ENCODE peak calls at places on chromosomes 7 and 10, in six cellular contexts. One of them, this sample, is unnamed.

GRCh38 chr7:129779602-129780256 is 168.2 kb downstream of the NRF1 start:
- DNase-seq in RCC 7860: peak; percentile 23
- DNase-seq in left lung: no peak
- DNase-seq in activated naive CD4-positive, alpha-beta T cell treated with anti-CD3 and anti-CD28 coated beads, Interleukin-2, amount 10 ng/mL, durations not matched to agents 7 days and 5 days: no peak
- DNase-seq in breast epithelium: peak; percentile 63
- DNase-seq in activated naive CD8-positive, alpha-beta T cell treated with anti-CD3 and anti-CD28 coated beads, Interleukin-2, amount 50 U/mL, for 16 hours: no peak
- DNase-seq in this sample: peak; percentile 27

GRCh38 chr10:11318812-11319598 is 292.4 kb downstream of the USP6NL start:
- DNase-seq in RCC 7860: no peak
- DNase-seq in left lung: no peak
- DNase-seq in activated naive CD4-positive, alpha-beta T cell treated with anti-CD3 and anti-CD28 coated beads, Interleukin-2, amount 10 ng/mL, durations not matched to agents 7 days and 5 days: no peak
- DNase-seq in breast epithelium: no peak
- DNase-seq in activated naive CD8-positive, alpha-beta T cell treated with anti-CD3 and anti-CD28 coated beads, Interleukin-2, amount 50 U/mL, for 16 hours: no peak
- DNase-seq in this sample: no peak

GRCh38 chr7:143979359-143979758 is 20.8 kb upstream of the OR6B1 start:
- DNase-seq in RCC 7860: peak; percentile 87
- DNase-seq in left lung: no peak
- DNase-seq in activated naive CD4-positive, alpha-beta T cell treated with anti-CD3 and anti-CD28 coated beads, Interleukin-2, amount 10 ng/mL, durations not matched to agents 7 days and 5 days: no peak
- DNase-seq in breast epithelium: no peak
- DNase-seq in activated naive CD8-positive, alpha-beta T cell treated with anti-CD3 and anti-CD28 coated beads, Interleukin-2, amount 50 U/mL, for 16 hours: no peak
- DNase-seq in this sample: no peak

GRCh38 chr10:6399241-6399701 is 180.8 kb downstream of the PRKCQ start:
- DNase-seq in RCC 7860: peak; percentile 18
- DNase-seq in left lung: peak; percentile 73
- DNase-seq in activated naive CD4-positive, alpha-beta T cell treated with anti-CD3 and anti-CD28 coated beads, Interleukin-2, amount 10 ng/mL, durations not matched to agents 7 days and 5 days: no peak
- DNase-seq in breast epithelium: no peak
- DNase-seq in activated naive CD8-positive, alpha-beta T cell treated with anti-CD3 and anti-CD28 coated beads, Interleukin-2, amount 50 U/mL, for 16 hours: no peak
- DNase-seq in this sample: no peak

GRCh38 chr7:158943234-158943633 is 86.9 kb downstream of the DYNC2I1 start:
- DNase-seq in RCC 7860: no peak
- DNase-seq in left lung: no peak
- DNase-seq in activated naive CD4-positive, alpha-beta T cell treated with anti-CD3 and anti-CD28 coated beads, Interleukin-2, amount 10 ng/mL, durations not matched to agents 7 days and 5 days: no peak
- DNase-seq in breast epithelium: no peak
- DNase-seq in activated naive CD8-positive, alpha-beta T cell treated with anti-CD3 and anti-CD28 coated beads, Interleukin-2, amount 50 U/mL, for 16 hours: no peak
- DNase-seq in this sample: no peak

GRCh38 chr10:69684020-69684980 is 54.3 kb downstream of the FAM241B start:
- DNase-seq in RCC 7860: no peak
- DNase-seq in left lung: peak; percentile 66
- DNase-seq in activated naive CD4-positive, alpha-beta T cell treated with anti-CD3 and anti-CD28 coated beads, Interleukin-2, amount 10 ng/mL, durations not matched to agents 7 days and 5 days: no peak
- DNase-seq in breast epithelium: no peak
- DNase-seq in activated naive CD8-positive, alpha-beta T cell treated with anti-CD3 and anti-CD28 coated beads, Interleukin-2, amount 50 U/mL, for 16 hours: no peak
- DNase-seq in this sample: no peak

GRCh38 chr10:72375173-72375572 is 20.5 kb upstream of the DNAJB12 start:
- DNase-seq in RCC 7860: no peak
- DNase-seq in left lung: no peak
- DNase-seq in activated naive CD4-positive, alpha-beta T cell treated with anti-CD3 and anti-CD28 coated beads, Interleukin-2, amount 10 ng/mL, durations not matched to agents 7 days and 5 days: no peak
- DNase-seq in breast epithelium: no peak
- DNase-seq in activated naive CD8-positive, alpha-beta T cell treated with anti-CD3 and anti-CD28 coated beads, Interleukin-2, amount 50 U/mL, for 16 hours: no peak
- DNase-seq in this sample: no peak

GRCh38 chr7:2048531-2048930 is 184.2 kb downstream of the MAD1L1 start:
- DNase-seq in RCC 7860: no peak
- DNase-seq in left lung: no peak
- DNase-seq in activated naive CD4-positive, alpha-beta T cell treated with anti-CD3 and anti-CD28 coated beads, Interleukin-2, amount 10 ng/mL, durations not matched to agents 7 days and 5 days: no peak
- DNase-seq in breast epithelium: no peak
- DNase-seq in activated naive CD8-positive, alpha-beta T cell treated with anti-CD3 and anti-CD28 coated beads, Interleukin-2, amount 50 U/mL, for 16 hours: no peak
- DNase-seq in this sample: no peak

GRCh38 chr10:58514102-58514472 is 1.4 kb downstream of the BICC1 start:
- DNase-seq in RCC 7860: no peak
- DNase-seq in left lung: no peak
- DNase-seq in activated naive CD4-positive, alpha-beta T cell treated with anti-CD3 and anti-CD28 coated beads, Interleukin-2, amount 10 ng/mL, durations not matched to agents 7 days and 5 days: no peak
- DNase-seq in breast epithelium: no peak
- DNase-seq in activated naive CD8-positive, alpha-beta T cell treated with anti-CD3 and anti-CD28 coated beads, Interleukin-2, amount 50 U/mL, for 16 hours: no peak
- DNase-seq in this sample: no peak

GRCh38 chr10:78458983-78459638 is 425.4 kb downstream of the RPS24 start:
- DNase-seq in RCC 7860: peak; percentile 85
- DNase-seq in left lung: no peak
- DNase-seq in activated naive CD4-positive, alpha-beta T cell treated with anti-CD3 and anti-CD28 coated beads, Interleukin-2, amount 10 ng/mL, durations not matched to agents 7 days and 5 days: no peak
- DNase-seq in breast epithelium: no peak
- DNase-seq in activated naive CD8-positive, alpha-beta T cell treated with anti-CD3 and anti-CD28 coated beads, Interleukin-2, amount 50 U/mL, for 16 hours: no peak
- DNase-seq in this sample: peak; percentile 83

GRCh38 chr7:19095461-19095860 is 22.0 kb downstream of the TWIST1 start:
- DNase-seq in RCC 7860: no peak
- DNase-seq in left lung: no peak
- DNase-seq in activated naive CD4-positive, alpha-beta T cell treated with anti-CD3 and anti-CD28 coated beads, Interleukin-2, amount 10 ng/mL, durations not matched to agents 7 days and 5 days: no peak
- DNase-seq in breast epithelium: no peak
- DNase-seq in activated naive CD8-positive, alpha-beta T cell treated with anti-CD3 and anti-CD28 coated beads, Interleukin-2, amount 50 U/mL, for 16 hours: no peak
- DNase-seq in this sample: no peak

GRCh38 chr7:46291064-46291463 is 370.0 kb upstream of the IGFBP3 start:
- DNase-seq in RCC 7860: peak; percentile 83
- DNase-seq in left lung: no peak
- DNase-seq in activated naive CD4-positive, alpha-beta T cell treated with anti-CD3 and anti-CD28 coated beads, Interleukin-2, amount 10 ng/mL, durations not matched to agents 7 days and 5 days: no peak
- DNase-seq in breast epithelium: no peak
- DNase-seq in activated naive CD8-positive, alpha-beta T cell treated with anti-CD3 and anti-CD28 coated beads, Interleukin-2, amount 50 U/mL, for 16 hours: no peak
- DNase-seq in this sample: no peak

GRCh38 chr10:26879744-26880143 is 19.0 kb upstream of the ABI1 start:
- DNase-seq in RCC 7860: no peak
- DNase-seq in left lung: peak; percentile 88
- DNase-seq in activated naive CD4-positive, alpha-beta T cell treated with anti-CD3 and anti-CD28 coated beads, Interleukin-2, amount 10 ng/mL, durations not matched to agents 7 days and 5 days: no peak
- DNase-seq in breast epithelium: peak; percentile 60
- DNase-seq in activated naive CD8-positive, alpha-beta T cell treated with anti-CD3 and anti-CD28 coated beads, Interleukin-2, amount 50 U/mL, for 16 hours: no peak
- DNase-seq in this sample: peak; percentile 54

GRCh38 chr10:62188021-62188616 is 80.5 kb downstream of the RTKN2 start:
- DNase-seq in RCC 7860: no peak
- DNase-seq in left lung: no peak
- DNase-seq in activated naive CD4-positive, alpha-beta T cell treated with anti-CD3 and anti-CD28 coated beads, Interleukin-2, amount 10 ng/mL, durations not matched to agents 7 days and 5 days: no peak
- DNase-seq in breast epithelium: no peak
- DNase-seq in activated naive CD8-positive, alpha-beta T cell treated with anti-CD3 and anti-CD28 coated beads, Interleukin-2, amount 50 U/mL, for 16 hours: no peak
- DNase-seq in this sample: no peak

GRCh38 chr7:141550694-141551079 is 523 bp upstream of the AGK start:
- DNase-seq in RCC 7860: no peak
- DNase-seq in left lung: no peak
- DNase-seq in activated naive CD4-positive, alpha-beta T cell treated with anti-CD3 and anti-CD28 coated beads, Interleukin-2, amount 10 ng/mL, durations not matched to agents 7 days and 5 days: no peak
- DNase-seq in breast epithelium: no peak
- DNase-seq in activated naive CD8-positive, alpha-beta T cell treated with anti-CD3 and anti-CD28 coated beads, Interleukin-2, amount 50 U/mL, for 16 hours: no peak
- DNase-seq in this sample: no peak

GRCh38 chr10:77943086-77943901 is 16.7 kb upstream of the DLG5 start:
- DNase-seq in RCC 7860: peak; percentile 71
- DNase-seq in left lung: no peak
- DNase-seq in activated naive CD4-positive, alpha-beta T cell treated with anti-CD3 and anti-CD28 coated beads, Interleukin-2, amount 10 ng/mL, durations not matched to agents 7 days and 5 days: no peak
- DNase-seq in breast epithelium: no peak
- DNase-seq in activated naive CD8-positive, alpha-beta T cell treated with anti-CD3 and anti-CD28 coated beads, Interleukin-2, amount 50 U/mL, for 16 hours: no peak
- DNase-seq in this sample: no peak

GRCh38 chr10:26172126-26172525 is 44.4 kb upstream of the GAD2 start:
- DNase-seq in RCC 7860: no peak
- DNase-seq in left lung: no peak
- DNase-seq in activated naive CD4-positive, alpha-beta T cell treated with anti-CD3 and anti-CD28 coated beads, Interleukin-2, amount 10 ng/mL, durations not matched to agents 7 days and 5 days: no peak
- DNase-seq in breast epithelium: no peak
- DNase-seq in activated naive CD8-positive, alpha-beta T cell treated with anti-CD3 and anti-CD28 coated beads, Interleukin-2, amount 50 U/mL, for 16 hours: no peak
- DNase-seq in this sample: no peak

GRCh38 chr10:77305650-77306632 is 331.7 kb downstream of the KCNMA1 start:
- DNase-seq in RCC 7860: no peak
- DNase-seq in left lung: no peak
- DNase-seq in activated naive CD4-positive, alpha-beta T cell treated with anti-CD3 and anti-CD28 coated beads, Interleukin-2, amount 10 ng/mL, durations not matched to agents 7 days and 5 days: no peak
- DNase-seq in breast epithelium: no peak
- DNase-seq in activated naive CD8-positive, alpha-beta T cell treated with anti-CD3 and anti-CD28 coated beads, Interleukin-2, amount 50 U/mL, for 16 hours: no peak
- DNase-seq in this sample: peak; percentile 96

GRCh38 chr10:63388421-63389031 is 77.3 kb downstream of the JMJD1C start:
- DNase-seq in RCC 7860: peak; percentile 23
- DNase-seq in left lung: no peak
- DNase-seq in activated naive CD4-positive, alpha-beta T cell treated with anti-CD3 and anti-CD28 coated beads, Interleukin-2, amount 10 ng/mL, durations not matched to agents 7 days and 5 days: no peak
- DNase-seq in breast epithelium: no peak
- DNase-seq in activated naive CD8-positive, alpha-beta T cell treated with anti-CD3 and anti-CD28 coated beads, Interleukin-2, amount 50 U/mL, for 16 hours: no peak
- DNase-seq in this sample: no peak

GRCh38 chr10:71221586-71222202 is 9.3 kb downstream of the UNC5B start:
- DNase-seq in RCC 7860: no peak
- DNase-seq in left lung: no peak
- DNase-seq in activated naive CD4-positive, alpha-beta T cell treated with anti-CD3 and anti-CD28 coated beads, Interleukin-2, amount 10 ng/mL, durations not matched to agents 7 days and 5 days: no peak
- DNase-seq in breast epithelium: no peak
- DNase-seq in activated naive CD8-positive, alpha-beta T cell treated with anti-CD3 and anti-CD28 coated beads, Interleukin-2, amount 50 U/mL, for 16 hours: no peak
- DNase-seq in this sample: no peak

GRCh38 chr10:55058800-55059199 is 257.8 kb upstream of the PCDH15 start:
- DNase-seq in RCC 7860: no peak
- DNase-seq in left lung: no peak
- DNase-seq in activated naive CD4-positive, alpha-beta T cell treated with anti-CD3 and anti-CD28 coated beads, Interleukin-2, amount 10 ng/mL, durations not matched to agents 7 days and 5 days: no peak
- DNase-seq in breast epithelium: no peak
- DNase-seq in activated naive CD8-positive, alpha-beta T cell treated with anti-CD3 and anti-CD28 coated beads, Interleukin-2, amount 50 U/mL, for 16 hours: no peak
- DNase-seq in this sample: no peak

GRCh38 chr10:3147117-3147820 is 25.3 kb downstream of the PITRM1 start:
- DNase-seq in RCC 7860: no peak
- DNase-seq in left lung: no peak
- DNase-seq in activated naive CD4-positive, alpha-beta T cell treated with anti-CD3 and anti-CD28 coated beads, Interleukin-2, amount 10 ng/mL, durations not matched to agents 7 days and 5 days: no peak
- DNase-seq in breast epithelium: no peak
- DNase-seq in activated naive CD8-positive, alpha-beta T cell treated with anti-CD3 and anti-CD28 coated beads, Interleukin-2, amount 50 U/mL, for 16 hours: no peak
- DNase-seq in this sample: no peak

GRCh38 chr7:95545007-95545615 is 51.2 kb downstream of the PDK4 start:
- DNase-seq in RCC 7860: peak; percentile 51
- DNase-seq in left lung: peak; percentile 33
- DNase-seq in activated naive CD4-positive, alpha-beta T cell treated with anti-CD3 and anti-CD28 coated beads, Interleukin-2, amount 10 ng/mL, durations not matched to agents 7 days and 5 days: no peak
- DNase-seq in breast epithelium: no peak
- DNase-seq in activated naive CD8-positive, alpha-beta T cell treated with anti-CD3 and anti-CD28 coated beads, Interleukin-2, amount 50 U/mL, for 16 hours: no peak
- DNase-seq in this sample: peak; percentile 83

GRCh38 chr10:70558295-70558694 is 44.2 kb downstream of the PRF1 start:
- DNase-seq in RCC 7860: no peak
- DNase-seq in left lung: peak; percentile 14
- DNase-seq in activated naive CD4-positive, alpha-beta T cell treated with anti-CD3 and anti-CD28 coated beads, Interleukin-2, amount 10 ng/mL, durations not matched to agents 7 days and 5 days: no peak
- DNase-seq in breast epithelium: no peak
- DNase-seq in activated naive CD8-positive, alpha-beta T cell treated with anti-CD3 and anti-CD28 coated beads, Interleukin-2, amount 50 U/mL, for 16 hours: no peak
- DNase-seq in this sample: no peak

GRCh38 chr10:98087309-98087708 is 47.1 kb upstream of the R3HCC1L start:
- DNase-seq in RCC 7860: no peak
- DNase-seq in left lung: no peak
- DNase-seq in activated naive CD4-positive, alpha-beta T cell treated with anti-CD3 and anti-CD28 coated beads, Interleukin-2, amount 10 ng/mL, durations not matched to agents 7 days and 5 days: no peak
- DNase-seq in breast epithelium: no peak
- DNase-seq in activated naive CD8-positive, alpha-beta T cell treated with anti-CD3 and anti-CD28 coated beads, Interleukin-2, amount 50 U/mL, for 16 hours: no peak
- DNase-seq in this sample: no peak

GRCh38 chr10:24128066-24128751 is 80.7 kb upstream of the KIAA1217 start:
- DNase-seq in RCC 7860: no peak
- DNase-seq in left lung: no peak
- DNase-seq in activated naive CD4-positive, alpha-beta T cell treated with anti-CD3 and anti-CD28 coated beads, Interleukin-2, amount 10 ng/mL, durations not matched to agents 7 days and 5 days: no peak
- DNase-seq in breast epithelium: no peak
- DNase-seq in activated naive CD8-positive, alpha-beta T cell treated with anti-CD3 and anti-CD28 coated beads, Interleukin-2, amount 50 U/mL, for 16 hours: no peak
- DNase-seq in this sample: no peak

GRCh38 chr7:105210721-105211205 is 178.0 kb downstream of the SRPK2 start:
- DNase-seq in RCC 7860: no peak
- DNase-seq in left lung: no peak
- DNase-seq in activated naive CD4-positive, alpha-beta T cell treated with anti-CD3 and anti-CD28 coated beads, Interleukin-2, amount 10 ng/mL, durations not matched to agents 7 days and 5 days: no peak
- DNase-seq in breast epithelium: no peak
- DNase-seq in activated naive CD8-positive, alpha-beta T cell treated with anti-CD3 and anti-CD28 coated beads, Interleukin-2, amount 50 U/mL, for 16 hours: no peak
- DNase-seq in this sample: no peak

GRCh38 chr10:23869996-23870395 is 338.9 kb upstream of the KIAA1217 start:
- DNase-seq in RCC 7860: no peak
- DNase-seq in left lung: no peak
- DNase-seq in activated naive CD4-positive, alpha-beta T cell treated with anti-CD3 and anti-CD28 coated beads, Interleukin-2, amount 10 ng/mL, durations not matched to agents 7 days and 5 days: no peak
- DNase-seq in breast epithelium: no peak
- DNase-seq in activated naive CD8-positive, alpha-beta T cell treated with anti-CD3 and anti-CD28 coated beads, Interleukin-2, amount 50 U/mL, for 16 hours: no peak
- DNase-seq in this sample: no peak

GRCh38 chr7:671415-672042 is 55.0 kb upstream of the DNAAF5 start:
- DNase-seq in RCC 7860: no peak
- DNase-seq in left lung: no peak
- DNase-seq in activated naive CD4-positive, alpha-beta T cell treated with anti-CD3 and anti-CD28 coated beads, Interleukin-2, amount 10 ng/mL, durations not matched to agents 7 days and 5 days: no peak
- DNase-seq in breast epithelium: no peak
- DNase-seq in activated naive CD8-positive, alpha-beta T cell treated with anti-CD3 and anti-CD28 coated beads, Interleukin-2, amount 50 U/mL, for 16 hours: no peak
- DNase-seq in this sample: no peak

GRCh38 chr7:39810204-39810642 is 139.8 kb upstream of the CDK13 start:
- DNase-seq in RCC 7860: no peak
- DNase-seq in left lung: no peak
- DNase-seq in activated naive CD4-positive, alpha-beta T cell treated with anti-CD3 and anti-CD28 coated beads, Interleukin-2, amount 10 ng/mL, durations not matched to agents 7 days and 5 days: no peak
- DNase-seq in breast epithelium: no peak
- DNase-seq in activated naive CD8-positive, alpha-beta T cell treated with anti-CD3 and anti-CD28 coated beads, Interleukin-2, amount 50 U/mL, for 16 hours: no peak
- DNase-seq in this sample: no peak

GRCh38 chr7:8261711-8262695 is at the start of gene ICA1:
- DNase-seq in RCC 7860: no peak
- DNase-seq in left lung: peak; percentile 71
- DNase-seq in activated naive CD4-positive, alpha-beta T cell treated with anti-CD3 and anti-CD28 coated beads, Interleukin-2, amount 10 ng/mL, durations not matched to agents 7 days and 5 days: peak; percentile 41
- DNase-seq in breast epithelium: peak; percentile 75
- DNase-seq in activated naive CD8-positive, alpha-beta T cell treated with anti-CD3 and anti-CD28 coated beads, Interleukin-2, amount 50 U/mL, for 16 hours: no peak
- DNase-seq in this sample: no peak

GRCh38 chr7:113891828-113892227 is 27.0 kb downstream of the PPP1R3A start:
- DNase-seq in RCC 7860: no peak
- DNase-seq in left lung: no peak
- DNase-seq in activated naive CD4-positive, alpha-beta T cell treated with anti-CD3 and anti-CD28 coated beads, Interleukin-2, amount 10 ng/mL, durations not matched to agents 7 days and 5 days: no peak
- DNase-seq in breast epithelium: no peak
- DNase-seq in activated naive CD8-positive, alpha-beta T cell treated with anti-CD3 and anti-CD28 coated beads, Interleukin-2, amount 50 U/mL, for 16 hours: no peak
- DNase-seq in this sample: no peak

GRCh38 chr10:4503076-4503475 is 322.9 kb upstream of the AKR1E2 start:
- DNase-seq in RCC 7860: no peak
- DNase-seq in left lung: no peak
- DNase-seq in activated naive CD4-positive, alpha-beta T cell treated with anti-CD3 and anti-CD28 coated beads, Interleukin-2, amount 10 ng/mL, durations not matched to agents 7 days and 5 days: no peak
- DNase-seq in breast epithelium: no peak
- DNase-seq in activated naive CD8-positive, alpha-beta T cell treated with anti-CD3 and anti-CD28 coated beads, Interleukin-2, amount 50 U/mL, for 16 hours: no peak
- DNase-seq in this sample: no peak

This sample was measured in LNCaP clone FGC.